ENCODE peak calls at places on chromosome 20, in eight cellular contexts. E, M, O, F, J, G, X and H are unnamed samples.

GRCh38 chr20:3919352-3919751 is 30.2 kb downstream of the PANK2 start:
- DNase-seq in E (no peak), M (peak; percentile 47), O (no peak), F (no peak), J (no peak), G (no peak), X (no peak), H (no peak)

GRCh38 chr20:25209911-25210310 is 14.4 kb downstream of the ENTPD6 start:
- DNase-seq in E (no peak), M (no peak), O (no peak), F (no peak), J (no peak), G (no peak), X (no peak), H (no peak)

GRCh38 chr20:41304413-41305079 is 13.0 kb downstream of the ZHX3 start:
- DNase-seq in E (no peak), M (no peak), O (no peak), F (no peak), J (no peak), G (no peak), X (no peak), H (no peak)

GRCh38 chr20:44115762-44116644 is 71.0 kb downstream of the JPH2 start:
- DNase-seq in E (no peak), M (no peak), O (no peak), F (no peak), J (no peak), G (no peak), X (no peak), H (no peak)

GRCh38 chr20:58649288-58650180 is 1.5 kb upstream of the STX16 start:
- DNase-seq in E (no peak), M (no peak), O (peak; percentile 53), F (no peak), J (peak; percentile 59), G (no peak), X (no peak), H (peak; percentile 50)

GRCh38 chr20:21303872-21304586 is 898 bp downstream of the XRN2 start:
- DNase-seq in E (no peak), M (no peak), O (no peak), F (no peak), J (no peak), G (no peak), X (no peak), H (no peak)

GRCh38 chr20:37797669-37798175 is 103.9 kb downstream of the CTNNBL1 start:
- DNase-seq in E (no peak), M (no peak), O (no peak), F (no peak), J (no peak), G (no peak), X (no peak), H (no peak)

GRCh38 chr20:45950330-45950646 is 15.8 kb downstream of the PCIF1 start:
- DNase-seq in E (no peak), M (no peak), O (no peak), F (no peak), J (no peak), G (no peak), X (no peak), H (no peak)

DNA sequence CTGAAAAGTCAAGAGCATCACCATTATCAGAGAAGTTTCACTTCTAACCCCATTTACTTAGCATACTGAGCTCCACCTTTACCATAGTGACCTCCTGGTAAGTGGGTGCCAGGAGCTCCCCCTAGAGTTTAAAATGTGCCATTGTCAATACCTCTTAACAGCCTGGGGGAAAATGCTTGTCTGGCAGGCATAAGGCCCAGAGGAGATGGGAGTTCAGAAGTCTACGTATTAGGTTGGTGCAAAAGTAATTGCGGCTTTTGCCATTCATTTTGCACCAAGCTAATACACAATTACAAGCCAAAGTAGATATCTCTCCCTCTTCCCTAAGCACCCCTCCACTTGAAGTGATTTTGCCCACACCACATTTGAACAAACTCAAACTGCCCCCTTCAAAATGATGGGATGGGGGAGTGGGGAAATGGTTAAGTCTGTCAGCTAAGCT is 919.0 kb downstream of the KIF16B start:
- DNase-seq in E (no peak), M (no peak), O (peak; percentile 26), F (no peak), J (no peak), G (no peak), X (peak; percentile 46), H (peak; percentile 49)
- TF ChIP-seq CTCF in E (peak; percentile 37), M (peak; percentile 53), O (peak; percentile 24), F (peak; percentile 57), J (peak; percentile 50), G (peak; percentile 53), X (peak; percentile 68), H (peak; percentile 76)

GRCh38 chr20:1868856-1869255 is 26.4 kb upstream of the SIRPA start:
- DNase-seq in E (no peak), M (no peak), O (no peak), F (no peak), J (no peak), G (no peak), X (no peak), H (no peak)

GRCh38 chr20:1867495-1868260 is 27.5 kb upstream of the SIRPA start:
- DNase-seq in E (no peak), M (no peak), O (no peak), F (no peak), J (no peak), G (no peak), X (no peak), H (no peak)

GRCh38 chr20:1870792-1871550 is 24.2 kb upstream of the SIRPA start:
- DNase-seq in E (no peak), M (no peak), O (no peak), F (peak; percentile 87), J (no peak), G (no peak), X (no peak), H (no peak)

GRCh38 chr20:1863296-1863695 is 31.9 kb upstream of the SIRPA start:
- DNase-seq in E (no peak), M (no peak), O (no peak), F (no peak), J (no peak), G (no peak), X (no peak), H (no peak)

DNA sequence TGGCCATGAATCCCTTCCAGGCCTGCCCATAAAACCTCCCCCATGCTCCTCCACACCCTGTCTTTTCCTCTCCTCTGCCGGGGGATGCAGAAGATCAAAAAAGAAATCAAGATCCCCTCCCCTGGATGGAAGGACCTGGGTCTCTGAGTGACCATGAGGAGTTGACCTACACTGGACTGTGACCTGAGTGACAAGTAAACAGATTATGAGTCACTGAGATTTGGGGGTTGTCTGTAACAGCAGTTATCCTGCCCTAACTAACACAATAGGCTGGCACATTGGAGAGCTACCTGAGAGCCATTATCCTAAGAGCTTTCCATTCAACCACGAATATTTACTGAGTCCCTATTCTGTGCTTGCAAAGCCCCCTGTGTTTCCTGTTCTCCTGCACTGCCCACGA is 28.4 kb upstream of the SIRPA start:
- DNase-seq in E (no peak), M (no peak), O (no peak), F (no peak), J (no peak), G (no peak), X (no peak), H (no peak)
- TF ChIP-seq CTCF in E (no peak), M (no peak), O (no peak), F (no peak), J (no peak), G (no peak), X (no peak), H (no peak)

GRCh38 chr20:51321343-51322163 is 221.0 kb downstream of the NFATC2 start:
- DNase-seq in E (no peak), M (no peak), O (no peak), F (no peak), J (no peak), G (no peak), X (no peak), H (no peak)

GRCh38 chr20:51322164-51322707 is 220.3 kb downstream of the NFATC2 start:
- DNase-seq in E (no peak), M (no peak), O (no peak), F (no peak), J (no peak), G (no peak), X (no peak), H (no peak)

GRCh38 chr20:51319522-51319921 is 223.0 kb downstream of the NFATC2 start:
- DNase-seq in E (no peak), M (no peak), O (no peak), F (no peak), J (no peak), G (no peak), X (no peak), H (no peak)

GRCh38 chr20:51315390-51315789 is 227.1 kb downstream of the NFATC2 start:
- DNase-seq in E (no peak), M (no peak), O (no peak), F (no peak), J (no peak), G (no peak), X (no peak), H (no peak)

DNA sequence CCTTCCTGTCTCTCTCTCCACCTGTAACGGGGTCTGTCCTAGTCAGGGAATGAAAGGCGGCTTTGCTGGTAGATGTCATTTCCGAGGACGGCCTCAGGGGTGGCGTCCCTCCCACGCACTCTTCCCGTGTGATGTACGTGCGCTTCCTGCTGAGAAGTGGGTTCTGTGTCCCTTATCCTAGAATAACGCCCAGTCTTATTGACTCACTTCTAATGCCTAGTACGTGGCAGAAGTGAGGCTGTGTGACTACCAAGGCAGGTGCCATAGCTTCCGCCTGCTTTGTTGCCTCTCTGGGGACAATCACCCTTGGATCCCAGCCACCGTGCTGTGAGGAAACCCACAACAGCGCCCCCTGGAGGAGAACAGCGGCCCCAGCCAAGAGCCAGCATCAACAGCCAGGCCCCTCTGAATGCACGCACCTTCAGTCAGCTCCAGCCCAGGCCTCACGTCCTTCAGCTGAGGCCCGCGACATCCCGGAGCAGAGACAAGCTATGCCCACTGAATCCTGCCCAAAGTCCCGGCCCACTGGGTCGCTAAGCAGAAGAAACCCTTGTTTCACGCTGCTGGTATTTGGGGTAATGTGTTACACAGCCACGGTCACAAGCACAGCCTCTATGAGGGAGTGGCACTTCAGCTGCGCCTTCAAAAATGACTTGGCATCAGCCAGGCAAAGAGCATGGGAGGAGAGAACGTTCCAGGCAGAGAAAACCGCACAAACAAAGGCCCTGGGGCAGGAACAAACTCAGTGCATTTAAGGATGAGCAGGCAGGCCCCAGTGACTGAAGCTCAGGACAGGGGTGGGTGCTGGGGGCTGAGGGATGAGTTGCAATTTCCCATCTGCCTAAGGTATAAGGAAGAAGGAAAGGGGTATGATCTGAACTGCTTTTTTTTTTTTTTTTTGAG is 224.2 kb downstream of the NFATC2 start:
- DNase-seq in E (no peak), M (no peak), O (no peak), F (no peak), J (peak; percentile 27), G (no peak), X (no peak), H (peak; percentile 30)
- TF ChIP-seq CTCF in E (peak; percentile 33), M (peak; percentile 55), O (peak; percentile 17), F (peak; percentile 77), J (peak; percentile 27), G (peak; percentile 59), X (peak; percentile 77), H (peak; percentile 70)

GRCh38 chr20:2799271-2799670 is 1.2 kb downstream of the CPXM1 start:
- DNase-seq in E (no peak), M (no peak), O (no peak), F (no peak), J (no peak), G (no peak), X (no peak), H (no peak)

GRCh38 chr20:2799688-2800589 is 488 bp downstream of the CPXM1 start:
- DNase-seq in E (no peak), M (no peak), O (no peak), F (peak; percentile 37), J (no peak), G (no peak), X (no peak), H (no peak)

GRCh38 chr20:2798814-2799213 is 1.6 kb downstream of the CPXM1 start:
- DNase-seq in E (no peak), M (no peak), O (no peak), F (no peak), J (no peak), G (no peak), X (no peak), H (no peak)

GRCh38 chr20:2801459-2801728 is 967 bp upstream of the CPXM1 start:
- DNase-seq in E (no peak), M (no peak), O (no peak), F (no peak), J (no peak), G (no peak), X (no peak), H (no peak)

DNA sequence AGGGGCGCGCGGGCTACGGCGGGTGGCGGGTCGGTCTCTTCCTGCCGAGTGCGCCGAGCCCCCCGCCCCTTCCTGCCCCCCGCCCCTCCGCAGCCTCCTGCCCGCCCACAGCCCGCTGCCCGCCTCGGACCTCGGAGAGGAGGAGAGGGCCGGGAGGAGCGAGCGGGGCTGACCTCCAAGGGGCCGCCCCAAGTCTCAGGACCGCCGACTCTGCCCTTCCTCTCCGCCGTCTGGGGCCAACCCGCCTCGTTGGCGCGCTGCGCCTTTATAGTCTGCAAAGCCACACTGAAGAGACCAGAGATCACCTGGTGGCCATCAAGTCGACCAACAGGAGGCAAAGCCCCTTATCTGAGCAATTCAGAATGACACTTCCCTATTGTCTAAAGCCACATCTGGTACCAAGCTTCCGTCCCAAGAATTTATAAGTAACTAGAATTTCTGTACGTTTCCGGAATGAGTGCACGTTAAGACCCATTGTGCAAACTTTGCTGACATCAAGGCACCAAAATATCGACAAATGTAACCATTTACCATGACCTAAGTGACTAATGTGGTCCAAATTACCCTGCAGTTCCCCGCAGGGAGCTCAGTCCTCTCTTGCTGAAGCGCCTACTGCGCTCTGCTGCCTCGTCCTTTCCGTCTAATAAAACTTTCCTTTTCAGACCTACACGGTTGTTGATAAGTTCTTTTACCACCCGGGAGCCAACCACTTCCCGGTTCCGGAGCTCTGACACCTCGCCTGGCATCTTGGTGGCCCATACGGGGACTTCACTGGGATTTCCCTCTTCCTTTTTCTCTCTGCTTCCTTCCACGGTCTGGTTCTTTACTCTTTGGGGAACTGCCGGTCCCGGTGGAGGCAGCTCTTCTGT is at the start of gene CPXM1:
- DNase-seq in E (no peak), M (no peak), O (no peak), F (no peak), J (no peak), G (no peak), X (no peak), H (no peak)
- TF ChIP-seq CTCF in E (no peak), M (no peak), O (no peak), F (peak; percentile 26), J (no peak), G (no peak), X (no peak), H (no peak)